ENCODE peak calls at places on chromosomes 11 and 22, in four cellular contexts. F is activated gamma-delta T cell treated with anti-CD3 and anti-CD28 coated beads, Interleukin-2, amount 50 U/mL, for 16 hours; Z is fibroblast of pulmonary artery; Q is T47D. W is an unnamed sample.

GRCh38 chr22:26471522-26471921 is 12.1 kb downstream of the HPS4 start:
- DNase-seq in F (no peak), Q (no peak), Z (peak), W (no peak)

GRCh38 chr11:122025757-122026156 is 90.3 kb downstream of the BLID start:
- DNase-seq in Z (no peak), Q (peak), F (no peak), W (no peak)

GRCh38 chr22:37209140-37209845 is 3.0 kb downstream of the SSTR3 start:
- DNase-seq in Z (no peak), Q (no peak), F (no peak), W (no peak)

GRCh38 chr11:96254087-96254486 is 88.9 kb downstream of the MAML2 start:
- DNase-seq in Z (peak), Q (no peak), F (no peak), W (no peak)

GRCh38 chr22:46854125-46854870 is 91.8 kb downstream of the TBC1D22A start:
- DNase-seq in Q (no peak), F (no peak), Z (peak), W (no peak)

GRCh38 chr22:42519544-42520237 is at the start of gene RRP7A:
- DNase-seq in F (peak), Q (peak), Z (peak), W (peak)

GRCh38 chr11:120908521-120909181 is 115.3 kb upstream of the TBCEL start:
- DNase-seq in F (no peak), Z (no peak), Q (peak), W (no peak)

GRCh38 chr22:28958611-28959010 is 75.2 kb downstream of the ZNRF3 start:
- DNase-seq in Q (no peak), Z (no peak), F (no peak), W (no peak)

W was measured in stimulated activated CD8-positive, alpha-beta memory T cell treated with anti-CD3 and anti-CD28 coated beads, Interleukin-12 subunit alpha, Interleukin-12 subunit beta, amount 100 ng/mL, for 1 hour.